ENCODE peak calls at places on chromosome 6, in eight cellular contexts. H, D, R, U, B, W, A and O are unnamed samples.

GRCh38 chr6:166025149-166025898 is 142.3 kb downstream of the TBXT start:
- DNase-seq in B (no peak), U (no peak), H (no peak), D (peak), A (no peak), W (no peak), R (no peak), O (no peak)

GRCh38 chr6:36098920-36099647 is 31.2 kb upstream of the MAPK13 start:
- DNase-seq in U (peak), A (no peak), H (no peak), R (no peak), W (peak), B (no peak), D (peak), O (peak)

GRCh38 chr6:26213334-26214075 is 126.3 kb downstream of the HFE start:
- DNase-seq in D (no peak), B (no peak), U (no peak), W (no peak), A (no peak), R (no peak), H (no peak), O (no peak)

GRCh38 chr6:47337519-47337918 is 27.8 kb upstream of the TNFRSF21 start:
- DNase-seq in D (no peak), B (no peak), U (no peak), R (no peak), H (no peak), W (no peak), A (no peak), O (no peak)

GRCh38 chr6:150891886-150892485 is 26.5 kb downstream of the MTHFD1L start:
- DNase-seq in B (peak), U (peak), H (peak), A (peak), W (peak), D (peak), R (peak), O (peak)

GRCh38 chr6:139370047-139370706 is 4.3 kb downstream of the CITED2 start:
- DNase-seq in U (no peak), W (no peak), D (peak), H (no peak), R (no peak), A (no peak), B (peak), O (no peak)

GRCh38 chr6:45956176-45956575 is 59.5 kb downstream of the CLIC5 start:
- DNase-seq in U (no peak), D (no peak), B (no peak), H (no peak), A (no peak), W (no peak), R (no peak), O (no peak)

GRCh38 chr6:36427781-36428345 is 14.8 kb downstream of the PXT1 start:
- DNase-seq in U (no peak), B (no peak), A (no peak), W (no peak), H (no peak), D (peak), R (no peak), O (no peak)

GRCh38 chr6:4133941-4134838 is 1.2 kb downstream of the ECI2 start:
- DNase-seq in R (peak), B (peak), W (peak), D (no peak), A (no peak), U (peak), H (no peak), O (peak)

GRCh38 chr6:127566671-127567070 is 10.3 kb upstream of the C6orf58 start:
- DNase-seq in W (no peak), U (no peak), H (no peak), D (no peak), A (no peak), B (no peak), R (no peak), O (no peak)

GRCh38 chr6:141996823-141997222 is 135.9 kb upstream of the GJE1 start:
- DNase-seq in B (no peak), H (no peak), W (no peak), A (no peak), R (no peak), U (no peak), D (no peak), O (no peak)

GRCh38 chr6:18148304-18149025 is 6.4 kb downstream of the TPMT start:
- DNase-seq in A (no peak), W (no peak), R (no peak), H (no peak), U (no peak), B (no peak), D (peak), O (no peak)

GRCh38 chr6:30829639-30830250 is 54.6 kb upstream of the DDR1 start:
- DNase-seq in R (peak), W (no peak), H (no peak), U (no peak), B (peak), A (no peak), D (no peak), O (no peak)

GRCh38 chr6:5401845-5402738 is 140.8 kb downstream of the FARS2 start:
- DNase-seq in U (no peak), H (no peak), R (no peak), W (no peak), B (peak), A (no peak), D (peak), O (no peak)

GRCh38 chr6:110287462-110288341 is 70.4 kb downstream of the METTL24 start:
- DNase-seq in R (no peak), U (no peak), W (no peak), B (peak), A (no peak), H (no peak), D (no peak), O (no peak)

GRCh38 chr6:37029249-37029959 is 23.9 kb downstream of the FGD2 start:
- DNase-seq in H (no peak), A (no peak), B (peak), W (peak), D (peak), R (peak), U (peak), O (peak)

GRCh38 chr6:51350308-51350904 is 531.7 kb downstream of the TFAP2B start:
- DNase-seq in D (no peak), U (peak), A (no peak), R (no peak), B (no peak), W (no peak), H (no peak), O (no peak)

GRCh38 chr6:134034951-134035822 is 17.2 kb downstream of the SLC2A12 start:
- DNase-seq in R (no peak), B (no peak), W (no peak), D (no peak), U (no peak), A (no peak), H (no peak), O (no peak)

GRCh38 chr6:23424584-23424983 is 701.4 kb upstream of the NRSN1 start:
- DNase-seq in D (no peak), B (no peak), U (no peak), R (no peak), A (no peak), H (no peak), W (no peak), O (no peak)

GRCh38 chr6:169858293-169858934 is 107.0 kb downstream of the ERMARD start:
- DNase-seq in R (no peak), A (no peak), B (no peak), W (no peak), U (no peak), H (no peak), D (no peak), O (no peak)

GRCh38 chr6:111482236-111482958 is 621 bp downstream of the REV3L start:
- DNase-seq in D (peak), H (no peak), U (peak), R (peak), A (no peak), W (peak), B (no peak), O (no peak)

GRCh38 chr6:143950874-143951273 is 57.2 kb downstream of the PLAGL1 start:
- DNase-seq in U (no peak), A (no peak), H (no peak), B (peak), R (no peak), D (no peak), W (no peak), O (no peak)

GRCh38 chr6:170223718-170224693 is 66.9 kb downstream of the DLL1 start:
- DNase-seq in D (no peak), W (peak), H (no peak), A (no peak), U (no peak), R (no peak), B (no peak), O (no peak)

GRCh38 chr6:1418471-1419191 is 29.3 kb downstream of the FOXF2 start:
- DNase-seq in H (no peak), B (no peak), U (no peak), A (no peak), R (no peak), D (peak), W (no peak), O (no peak)

GRCh38 chr6:160226118-160226541 is 32.5 kb downstream of the SLC22A2 start:
- DNase-seq in H (no peak), U (no peak), B (no peak), R (no peak), D (no peak), W (no peak), A (no peak), O (no peak)

GRCh38 chr6:46655803-46656202 is 3.0 kb downstream of the SLC25A27 start:
- DNase-seq in A (no peak), D (no peak), W (peak), H (no peak), U (peak), B (peak), R (peak), O (peak)

GRCh38 chr6:3410385-3411360 is 46.2 kb downstream of the SLC22A23 start:
- DNase-seq in U (peak), D (peak), R (peak), A (no peak), W (peak), B (peak), H (no peak), O (peak)

GRCh38 chr6:157656437-157657005 is 166.5 kb upstream of the SNX9 start:
- DNase-seq in R (no peak), B (no peak), H (no peak), W (no peak), A (no peak), D (peak), U (no peak), O (no peak)

GRCh38 chr6:22436134-22436533 is 133.2 kb upstream of the HDGFL1 start:
- DNase-seq in W (no peak), B (no peak), D (no peak), A (no peak), H (no peak), R (no peak), U (no peak), O (no peak)

GRCh38 chr6:130482645-130483390 is 117.0 kb downstream of the TMEM200A start:
- DNase-seq in H (no peak), W (no peak), B (no peak), R (no peak), A (no peak), D (peak), U (no peak), O (no peak)

GRCh38 chr6:144066255-144066654 is 29.1 kb downstream of the SF3B5 start:
- DNase-seq in A (no peak), R (no peak), B (no peak), U (no peak), W (no peak), D (no peak), H (no peak), O (no peak)

GRCh38 chr6:3159805-3160781 is 2.7 kb upstream of the TUBB2A start:
- DNase-seq in H (no peak), R (no peak), D (no peak), U (peak), W (no peak), B (peak), A (no peak), O (peak)

GRCh38 chr6:46320505-46320904 is 149.7 kb upstream of the ENPP5 start:
- DNase-seq in R (no peak), D (no peak), B (no peak), W (no peak), H (no peak), U (no peak), A (no peak), O (no peak)

GRCh38 chr6:146265051-146265450 is 236.2 kb downstream of the GRM1 start:
- DNase-seq in U (no peak), A (no peak), D (no peak), W (no peak), B (no peak), R (no peak), H (no peak), O (no peak)

DNA sequence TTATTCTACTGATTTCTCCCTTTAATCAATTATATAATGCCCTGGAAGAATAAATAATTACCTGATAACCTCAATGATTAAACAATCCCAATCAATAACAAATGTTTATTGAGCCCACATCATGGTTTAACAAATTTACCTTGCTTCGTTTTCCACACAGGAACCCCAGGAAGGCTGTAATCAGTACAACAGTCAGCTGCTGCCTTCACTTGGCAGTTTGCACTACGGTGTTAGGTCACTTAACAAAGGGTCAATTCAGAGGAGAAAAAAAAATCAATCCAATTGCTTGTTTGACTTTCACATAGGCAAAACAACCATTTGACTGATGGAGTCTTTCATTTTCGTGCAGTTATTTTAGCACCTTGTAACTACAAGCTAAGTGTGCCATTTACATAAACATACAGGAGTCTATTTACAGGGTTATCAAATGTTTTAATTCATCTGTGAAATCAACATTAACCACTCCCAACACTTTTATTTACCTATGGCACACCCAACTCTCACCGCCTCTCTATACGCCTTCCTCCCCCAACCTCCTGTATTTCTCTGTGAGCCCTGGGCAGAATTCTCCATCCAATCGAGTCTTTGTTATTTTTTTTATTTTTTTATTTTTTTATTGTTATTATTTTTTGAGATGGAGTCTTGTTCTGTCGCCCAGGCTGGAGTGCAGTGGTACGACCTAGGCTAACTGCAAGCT is 140.4 kb upstream of the TAB2 start:
- DNase-seq in A (no peak), D (no peak), B (peak), R (no peak), U (no peak), H (no peak), W (no peak), O (no peak)
- TF ChIP-seq USF2 in A (no peak), D (no peak), B (no peak), R (no peak), U (no peak), H (no peak), W (no peak), O (no peak)

GRCh38 chr6:90508753-90509152 is 78.1 kb downstream of the MAP3K7 start:
- DNase-seq in R (peak), U (no peak), H (no peak), W (no peak), A (no peak), D (no peak), B (no peak), O (no peak)
- TF ChIP-seq USF2 in R (no peak), U (no peak), H (no peak), W (no peak), A (no peak), D (no peak), B (no peak), O (no peak)

GRCh38 chr6:107676002-107676401 is 148.1 kb downstream of the SCML4 start:
- DNase-seq in A (no peak), D (no peak), R (no peak), H (no peak), W (no peak), B (no peak), U (no peak), O (no peak)

GRCh38 chr6:107677399-107677798 is 146.7 kb downstream of the SCML4 start:
- DNase-seq in A (no peak), H (no peak), U (no peak), W (no peak), B (no peak), D (no peak), R (no peak), O (no peak)

GRCh38 chr6:107683183-107683582 is 140.9 kb downstream of the SCML4 start:
- DNase-seq in D (no peak), R (no peak), U (no peak), W (no peak), H (no peak), A (no peak), B (no peak), O (no peak)

GRCh38 chr6:107682721-107683120 is 141.4 kb downstream of the SCML4 start:
- DNase-seq in A (no peak), U (no peak), H (no peak), R (no peak), B (no peak), W (no peak), D (no peak), O (no peak)

DNA sequence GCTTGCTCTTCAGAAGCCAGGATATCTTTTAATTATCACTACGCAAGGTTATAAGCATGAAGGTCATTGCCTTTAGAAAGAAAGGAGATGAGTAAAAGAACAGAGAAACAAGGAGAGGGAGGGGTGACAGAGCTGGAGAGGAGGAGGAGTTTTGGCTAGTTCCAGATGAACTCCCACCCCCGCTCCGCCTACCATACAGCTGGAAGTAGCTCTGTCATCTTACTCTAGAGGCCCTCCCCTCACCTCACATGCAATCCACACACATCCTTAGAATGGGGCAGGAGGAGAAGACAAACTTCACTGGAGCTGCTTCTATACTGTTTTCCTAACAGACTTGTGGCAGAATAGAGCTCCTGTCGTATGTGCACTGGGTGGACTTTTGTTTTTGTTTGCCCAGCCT is 144.7 kb downstream of the SCML4 start:
- DNase-seq in D (peak), H (no peak), R (peak), W (no peak), B (no peak), U (peak), A (no peak), O (no peak)
- TF ChIP-seq USF2 in D (no peak), H (no peak), R (no peak), W (no peak), B (no peak), U (no peak), A (no peak), O (no peak)

DNA sequence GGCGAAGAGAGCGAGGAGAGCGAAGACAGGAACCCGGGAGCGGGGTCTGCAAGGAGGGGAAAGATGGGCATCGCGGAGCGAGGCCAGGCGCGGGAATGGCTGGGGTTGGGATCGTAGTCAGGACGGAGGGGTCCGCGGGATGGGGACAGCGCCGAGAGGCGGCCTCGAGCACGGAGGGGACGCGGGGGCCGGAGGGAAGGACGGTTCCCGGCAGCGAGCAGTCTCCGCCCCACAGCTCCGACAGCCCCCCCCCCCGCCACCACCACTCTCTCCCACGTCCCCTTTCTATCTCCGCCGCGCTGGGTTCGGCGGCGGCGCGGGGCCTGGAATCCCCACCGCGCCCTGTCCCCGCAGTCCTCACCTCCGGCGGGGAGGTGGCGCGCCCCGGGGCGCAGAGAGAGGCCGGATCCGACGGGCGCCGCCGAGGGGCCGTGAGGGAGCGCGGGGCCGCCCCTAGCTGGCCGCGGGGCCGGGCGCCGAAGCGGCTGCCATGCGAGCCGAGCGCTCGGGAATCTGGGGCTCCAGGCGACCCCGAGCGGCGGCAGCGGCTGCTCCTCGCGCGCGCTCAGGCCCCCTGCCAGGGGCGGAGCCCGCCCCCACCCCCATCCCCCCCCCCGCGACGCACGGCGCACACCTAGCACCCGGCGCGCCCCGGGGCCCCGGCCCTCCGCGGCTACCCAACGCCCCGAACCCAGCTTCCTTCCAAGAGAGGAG is at the start of gene DLK2:
- DNase-seq in A (no peak), D (no peak), R (peak), W (peak), B (no peak), U (peak), H (no peak), O (no peak)
- TF ChIP-seq USF2 in A (no peak), D (no peak), R (no peak), W (no peak), B (no peak), U (no peak), H (no peak), O (no peak)

GRCh38 chr6:76124010-76124409 is 51.5 kb upstream of the IMPG1 start:
- DNase-seq in A (no peak), B (no peak), H (no peak), D (no peak), W (no peak), R (no peak), U (no peak), O (no peak)
- TF ChIP-seq USF2 in A (no peak), B (no peak), H (no peak), D (no peak), W (no peak), R (no peak), U (no peak), O (no peak)

DNA sequence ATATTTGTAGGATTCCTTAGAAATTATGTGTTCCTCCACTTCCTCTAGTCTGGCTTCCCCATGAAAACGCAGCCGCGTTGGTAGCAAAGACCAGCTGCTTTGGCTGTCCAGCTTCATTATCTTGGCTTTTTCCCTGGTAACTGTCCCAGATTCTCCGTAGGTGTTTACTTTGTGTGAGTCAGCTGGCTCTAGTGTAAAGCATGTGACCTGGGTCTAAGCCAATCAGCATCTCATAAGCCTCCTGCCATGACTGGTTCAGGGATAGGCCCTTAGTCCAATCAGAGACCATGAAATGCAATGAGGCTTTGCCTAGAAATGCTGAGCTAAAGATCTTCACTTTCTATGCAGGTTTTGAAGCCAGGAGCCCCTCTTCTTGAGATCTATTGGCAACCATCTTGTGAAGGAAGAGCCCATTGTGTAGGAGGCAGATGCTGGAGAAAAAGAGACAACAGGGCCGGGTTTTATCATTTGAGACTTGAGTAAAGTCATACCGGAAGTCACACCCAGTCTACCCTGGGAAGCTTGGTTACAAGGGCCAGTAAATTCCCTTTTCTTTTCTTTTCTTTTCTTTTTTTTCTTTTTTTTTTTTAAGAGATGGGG is 256.6 kb upstream of the RREB1 start:
- DNase-seq in D (peak), A (no peak), R (no peak), U (peak), W (no peak), B (peak), H (no peak), O (peak)
- TF ChIP-seq USF2 in D (peak), A (no peak), R (peak), U (peak), W (no peak), B (peak), H (no peak), O (peak)